ENCODE peak calls at places on chromosomes 4 and X, in four cellular contexts. One of them, this sample, is unnamed.

GRCh38 chr4:23887989-23888388 is 1.9 kb downstream of the PPARGC1A start:
- DNase-seq in substantia nigra: no peak
- DNase-seq in activated CD8-positive, alpha-beta T cell treated with anti-CD3 and anti-CD28 coated beads for 36 hours: no peak
- DNase-seq in GM13977: no peak
- DNase-seq in this sample: no peak

GRCh38 chr4:74376888-74377483 is 12.0 kb downstream of the EREG start:
- DNase-seq in substantia nigra: no peak
- DNase-seq in activated CD8-positive, alpha-beta T cell treated with anti-CD3 and anti-CD28 coated beads for 36 hours: no peak
- DNase-seq in GM13977: peak
- DNase-seq in this sample: no peak

GRCh38 chrX:139015627-139016026 is 304.1 kb upstream of the FGF13 start:
- DNase-seq in substantia nigra: no peak
- DNase-seq in activated CD8-positive, alpha-beta T cell treated with anti-CD3 and anti-CD28 coated beads for 36 hours: no peak
- DNase-seq in GM13977: no peak
- DNase-seq in this sample: no peak

GRCh38 chr4:87092389-87093141 is 127.9 kb downstream of the KLHL8 start:
- DNase-seq in substantia nigra: no peak
- DNase-seq in activated CD8-positive, alpha-beta T cell treated with anti-CD3 and anti-CD28 coated beads for 36 hours: no peak
- DNase-seq in GM13977: no peak
- DNase-seq in this sample: peak

GRCh38 chr4:19309365-19309764 is 942.3 kb upstream of the SLIT2 start:
- DNase-seq in substantia nigra: no peak
- DNase-seq in activated CD8-positive, alpha-beta T cell treated with anti-CD3 and anti-CD28 coated beads for 36 hours: no peak
- DNase-seq in GM13977: no peak
- DNase-seq in this sample: no peak

GRCh38 chr4:136369073-136369472 is 1163.2 kb downstream of the PCDH18 start:
- DNase-seq in substantia nigra: no peak
- DNase-seq in activated CD8-positive, alpha-beta T cell treated with anti-CD3 and anti-CD28 coated beads for 36 hours: no peak
- DNase-seq in GM13977: no peak
- DNase-seq in this sample: no peak

GRCh38 chrX:23854945-23855344 is 52.8 kb downstream of the APOO start:
- DNase-seq in substantia nigra: no peak
- DNase-seq in activated CD8-positive, alpha-beta T cell treated with anti-CD3 and anti-CD28 coated beads for 36 hours: no peak
- DNase-seq in GM13977: no peak
- DNase-seq in this sample: no peak

GRCh38 chrX:150854856-150855255 is 43.6 kb downstream of the CD99L2 start:
- DNase-seq in substantia nigra: no peak
- DNase-seq in activated CD8-positive, alpha-beta T cell treated with anti-CD3 and anti-CD28 coated beads for 36 hours: no peak
- DNase-seq in GM13977: no peak
- DNase-seq in this sample: no peak

GRCh38 chrX:14926471-14926870 is 53.2 kb downstream of the MOSPD2 start:
- DNase-seq in substantia nigra: no peak
- DNase-seq in activated CD8-positive, alpha-beta T cell treated with anti-CD3 and anti-CD28 coated beads for 36 hours: no peak
- DNase-seq in GM13977: no peak
- DNase-seq in this sample: no peak

GRCh38 chrX:78102100-78102499 is 1.9 kb upstream of the PGK1 start:
- DNase-seq in substantia nigra: no peak
- DNase-seq in activated CD8-positive, alpha-beta T cell treated with anti-CD3 and anti-CD28 coated beads for 36 hours: peak
- DNase-seq in GM13977: no peak
- DNase-seq in this sample: no peak

GRCh38 chr4:127889903-127890302 is 9.2 kb downstream of the PLK4 start:
- DNase-seq in substantia nigra: no peak
- DNase-seq in activated CD8-positive, alpha-beta T cell treated with anti-CD3 and anti-CD28 coated beads for 36 hours: no peak
- DNase-seq in GM13977: no peak
- DNase-seq in this sample: no peak

GRCh38 chrX:151391722-151392121 is 5.3 kb upstream of the VMA21 start:
- DNase-seq in substantia nigra: no peak
- DNase-seq in activated CD8-positive, alpha-beta T cell treated with anti-CD3 and anti-CD28 coated beads for 36 hours: no peak
- DNase-seq in GM13977: no peak
- DNase-seq in this sample: no peak

GRCh38 chr4:88730811-88731210 is 33.2 kb upstream of the NAP1L5 start:
- DNase-seq in substantia nigra: no peak
- DNase-seq in activated CD8-positive, alpha-beta T cell treated with anti-CD3 and anti-CD28 coated beads for 36 hours: no peak
- DNase-seq in GM13977: no peak
- DNase-seq in this sample: no peak

GRCh38 chrX:151543706-151544105 is 19.8 kb upstream of the PASD1 start:
- DNase-seq in substantia nigra: no peak
- DNase-seq in activated CD8-positive, alpha-beta T cell treated with anti-CD3 and anti-CD28 coated beads for 36 hours: peak
- DNase-seq in GM13977: no peak
- DNase-seq in this sample: no peak

This sample was measured in left lung.